ENCODE peak calls at places on chromosomes 6 and 20, in ten cellular contexts. K is uterus, R is transverse colon, W is esophagus squamous epithelium, F is breast epithelium, U is IMR-90, D is body of pancreas, T is Peyer's patch, E is GM12892, S is A549. P is an unnamed sample.
A peak's percentile ranks its signal among the peaks of the same experiment; 100 is the strongest.

GRCh38 chr6:128731249-128732165 is 151.4 kb upstream of the LAMA2 start:
- DNase-seq in W (no peak), D (no peak), F (no peak), T (no peak), S (peak; percentile 41), U (peak; percentile 66), E (no peak), R (no peak), K (no peak), P (peak; percentile 2)

GRCh38 chr20:32909896-32910571 is 51.3 kb downstream of the EFCAB8 start:
- DNase-seq in E (no peak), S (no peak), T (no peak), U (no peak), K (no peak), D (no peak), F (no peak), R (no peak), W (no peak), P (no peak)

GRCh38 chr20:59425572-59425971 is 125.2 kb downstream of the EDN3 start:
- DNase-seq in R (no peak), T (no peak), W (no peak), E (no peak), U (no peak), D (no peak), K (no peak), F (no peak), S (no peak), P (no peak)

GRCh38 chr20:57773059-57773815 is 63.4 kb upstream of the PMEPA1 start:
- DNase-seq in W (no peak), T (no peak), K (no peak), S (no peak), D (no peak), E (no peak), U (no peak), F (no peak), R (no peak), P (no peak)

GRCh38 chr20:54028276-54029011 is 42.0 kb downstream of the BCAS1 start:
- DNase-seq in D (no peak), T (no peak), E (no peak), W (no peak), F (no peak), S (no peak), R (no peak), K (no peak), U (no peak), P (no peak)

GRCh38 chr6:138161434-138162103 is at the start of gene ARFGEF3:
- DNase-seq in F (no peak), K (peak; percentile 20), T (peak; percentile 84), U (peak; percentile 1), D (peak; percentile 79), S (peak; percentile 17), E (peak; percentile 31), W (no peak), R (peak; percentile 69), P (peak; percentile 63)

GRCh38 chr20:54860716-54861115 is 385.3 kb downstream of the DOK5 start:
- DNase-seq in S (no peak), R (no peak), K (no peak), W (no peak), D (no peak), F (no peak), E (no peak), T (no peak), U (no peak), P (no peak)

GRCh38 chr6:78824045-78824444 is 43.3 kb upstream of the IRAK1BP1 start:
- DNase-seq in T (no peak), K (no peak), D (no peak), S (no peak), W (no peak), U (no peak), F (no peak), E (no peak), R (no peak), P (no peak)

GRCh38 chr6:136294621-136295020 is 5.0 kb upstream of the BCLAF1 start:
- DNase-seq in S (no peak), W (no peak), T (no peak), U (no peak), D (no peak), K (no peak), R (no peak), E (no peak), F (no peak), P (no peak)

GRCh38 chr20:58892126-58892931 is 39.8 kb downstream of the GNAS start:
- DNase-seq in R (peak; percentile 80), E (peak; percentile 70), S (peak; percentile 80), K (peak; percentile 80), F (peak; percentile 67), T (peak; percentile 75), D (peak; percentile 73), U (peak; percentile 50), W (peak; percentile 29), P (peak; percentile 67)

GRCh38 chr20:12067686-12068085 is 150.0 kb downstream of the BTBD3 start:
- DNase-seq in F (no peak), R (no peak), U (no peak), S (no peak), K (no peak), D (no peak), E (no peak), W (no peak), T (no peak), P (no peak)

GRCh38 chr20:10671221-10671849 is 2.5 kb downstream of the JAG1 start:
- DNase-seq in E (peak; percentile 48), D (peak; percentile 90), K (peak; percentile 93), S (peak; percentile 94), T (peak; percentile 84), U (peak; percentile 94), R (peak; percentile 83), F (peak; percentile 80), W (peak; percentile 69), P (peak; percentile 98)

DNA sequence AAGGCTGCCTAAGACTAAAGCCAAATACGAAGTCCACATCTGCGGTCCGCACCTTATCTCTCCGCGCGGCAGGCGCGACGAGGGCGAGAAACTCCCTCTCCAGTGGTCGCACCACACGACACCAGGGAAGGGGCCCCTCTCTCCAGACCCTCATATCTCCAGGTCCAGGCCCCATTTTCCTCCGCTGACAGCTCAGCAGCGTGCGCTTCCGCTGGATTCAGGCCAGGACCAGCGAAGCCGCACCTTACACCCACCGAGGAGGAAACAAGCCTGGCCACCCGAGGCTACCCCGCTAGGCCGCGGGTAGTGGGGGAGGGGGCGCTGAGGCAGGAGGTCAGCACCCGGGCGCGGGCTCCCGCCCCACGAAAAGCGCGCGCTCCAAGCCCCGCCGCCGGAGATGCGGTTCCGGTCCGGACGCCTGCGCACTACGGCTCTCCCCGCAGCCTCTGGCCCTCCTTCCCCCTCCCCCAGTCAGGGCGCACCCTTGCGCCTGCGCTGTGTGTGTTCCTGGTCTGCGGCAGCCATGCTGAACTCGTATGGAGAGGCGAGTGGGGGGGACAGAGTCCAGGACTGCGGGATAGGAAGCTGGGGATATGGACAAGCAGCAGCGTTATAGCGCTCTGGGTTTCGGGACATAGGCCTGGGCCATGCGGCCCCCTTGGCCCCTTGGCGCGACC is at the start of gene BRD2:
- DNase-seq in K (peak; percentile 96), W (peak; percentile 70), U (peak; percentile 95), D (peak; percentile 97), T (peak; percentile 98), E (peak; percentile 80), S (peak; percentile 96), F (peak; percentile 95), R (peak; percentile 97), P (peak; percentile 75)
- TF ChIP-seq POLR2A in K (peak; percentile 97), W (peak; percentile 98), U (peak; percentile 62), D (peak; percentile 82), T (peak; percentile 93), E (peak; percentile 80), S (peak; percentile 14), F (peak; percentile 92), R (peak; percentile 98), P (no peak)

GRCh38 chr20:8424010-8424409 is 291.9 kb downstream of the PLCB1 start:
- DNase-seq in D (no peak), E (no peak), R (no peak), W (no peak), F (no peak), U (peak; percentile 86), S (no peak), T (no peak), K (no peak), P (no peak)
- TF ChIP-seq POLR2A in D (no peak), E (no peak), R (no peak), W (no peak), F (no peak), U (no peak), S (no peak), T (no peak), K (no peak), P (no peak)

GRCh38 chr6:33410711-33411631 is at the start of gene PHF1:
- DNase-seq in E (peak; percentile 80), D (peak; percentile 84), K (no peak), F (peak; percentile 76), U (peak; percentile 80), W (no peak), R (peak; percentile 84), T (no peak), S (no peak), P (no peak)

GRCh38 chr6:33411632-33412005 is 805 bp downstream of the PHF1 start:
- DNase-seq in F (no peak), U (no peak), W (no peak), T (no peak), R (no peak), E (no peak), D (no peak), K (no peak), S (no peak), P (no peak)

GRCh38 chr6:33407132-33407718 is 3.6 kb upstream of the PHF1 start:
- DNase-seq in K (no peak), U (peak; percentile 69), T (peak; percentile 2), F (no peak), S (peak; percentile 47), W (no peak), E (no peak), D (no peak), R (no peak), P (no peak)

GRCh38 chr6:33412140-33413009 is 1.6 kb downstream of the PHF1 start:
- DNase-seq in S (no peak), K (no peak), T (no peak), E (no peak), U (no peak), W (no peak), F (no peak), D (no peak), R (no peak), P (no peak)

DNA sequence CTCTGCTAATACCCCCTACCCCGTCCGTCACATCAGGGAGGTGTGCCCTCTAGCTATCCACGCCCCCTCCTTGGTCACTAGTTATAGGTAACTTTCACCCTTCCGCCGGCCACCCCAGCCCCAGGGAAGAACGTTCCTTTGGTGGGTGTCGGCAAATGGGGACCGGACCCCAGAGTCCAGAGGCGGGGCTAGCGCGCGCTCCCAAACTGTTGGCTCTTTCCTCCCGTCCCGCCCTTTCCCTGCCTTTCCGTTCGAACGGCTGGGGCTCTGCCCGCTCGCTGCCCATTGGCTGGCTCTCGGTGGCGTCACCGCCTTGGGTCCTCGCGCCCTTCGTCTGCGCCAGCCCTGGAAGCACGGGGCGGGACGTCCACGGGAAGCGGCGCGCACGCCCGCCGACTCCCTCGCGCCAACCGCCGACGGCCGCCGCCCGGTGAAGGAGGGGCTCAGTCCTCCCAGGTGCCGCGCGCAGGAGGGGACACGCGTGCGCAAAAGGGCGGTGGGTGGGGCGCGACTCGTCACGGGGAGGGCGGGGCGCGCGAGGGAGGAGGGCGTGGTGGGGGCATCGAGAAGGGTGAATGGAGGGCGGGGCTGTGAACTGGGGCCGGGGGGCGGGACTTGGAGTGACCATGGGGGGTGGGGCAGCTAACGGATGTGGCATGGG is 634 bp upstream of the PHF1 start:
- DNase-seq in S (peak; percentile 97), D (peak; percentile 98), T (peak; percentile 99), E (peak; percentile 99), F (peak; percentile 98), W (peak; percentile 99), U (peak; percentile 97), R (peak; percentile 98), K (peak; percentile 97), P (peak; percentile 93)
- TF ChIP-seq POLR2A in S (peak; percentile 24), D (no peak), T (peak; percentile 30), E (peak; percentile 57), F (peak; percentile 33), W (peak; percentile 82), U (peak; percentile 69), R (peak; percentile 77), K (peak; percentile 82), P (peak; percentile 40)

GRCh38 chr6:3231213-3232016 is 4.0 kb upstream of the TUBB2B start:
- DNase-seq in U (peak; percentile 74), E (no peak), F (peak; percentile 65), R (peak; percentile 84), S (peak; percentile 85), W (no peak), K (peak; percentile 83), T (peak; percentile 79), D (peak; percentile 93), P (peak; percentile 65)
- TF ChIP-seq POLR2A in U (no peak), E (no peak), F (no peak), R (no peak), S (peak; percentile 45), W (no peak), K (peak; percentile 28), T (no peak), D (peak; percentile 60), P (peak; percentile 14)